ENCODE peak calls at places on chromosomes 6 and 20, in six cellular contexts. L is cardiac muscle cell, E is mesothelial cell of epicardium, I is tibial nerve, K is GM10248, G is endothelial cell of umbilical vein. J is an unnamed sample.

GRCh38 chr6:84645000-84645399 is 119.4 kb downstream of the TBX18 start:
- DNase-seq in L (peak; percentile 48), E (no peak), I (no peak), K (no peak), G (peak; percentile 87), J (no peak)

GRCh38 chr20:24392612-24393011 is 76.8 kb upstream of the SYNDIG1 start:
- DNase-seq in L (no peak), E (no peak), I (no peak), K (no peak), G (no peak), J (no peak)

GRCh38 chr20:53655909-53656652 is 62.4 kb upstream of the ZNF217 start:
- DNase-seq in L (peak; percentile 33), E (no peak), I (no peak), K (peak; percentile 18), G (no peak), J (no peak)

GRCh38 chr20:3392756-3393155 is 14.7 kb downstream of the DNAAF9 start:
- DNase-seq in L (no peak), E (no peak), I (no peak), K (no peak), G (no peak), J (no peak)

GRCh38 chr20:25470045-25470444 is 62.6 kb downstream of the GINS1 start:
- DNase-seq in L (peak; percentile 43), E (no peak), I (no peak), K (peak; percentile 73), G (peak; percentile 36), J (no peak)

GRCh38 chr6:134288538-134289203 is 29.2 kb downstream of the SGK1 start:
- DNase-seq in L (peak; percentile 87), E (no peak), I (peak; percentile 45), K (peak; percentile 46), G (peak; percentile 74), J (no peak)

GRCh38 chr20:20205862-20206236 is 153.5 kb downstream of the CFAP61 start:
- DNase-seq in L (no peak), E (no peak), I (no peak), K (no peak), G (no peak), J (no peak)

GRCh38 chr20:19335341-19335740 is 122.9 kb downstream of the SLC24A3 start:
- DNase-seq in L (no peak), E (no peak), I (no peak), K (no peak), G (no peak), J (no peak)

GRCh38 chr6:132648828-132649227 is 10.2 kb downstream of the TAAR1 start:
- DNase-seq in L (no peak), E (no peak), I (no peak), K (no peak), G (peak; percentile 15), J (no peak)

GRCh38 chr20:48623176-48623905 is 204.5 kb downstream of the PREX1 start:
- DNase-seq in L (no peak), E (no peak), I (no peak), K (no peak), G (no peak), J (no peak)

GRCh38 chr6:27720607-27721580 is 191.3 kb downstream of the OR2B2 start:
- DNase-seq in L (peak; percentile 47), E (no peak), I (no peak), K (peak; percentile 27), G (peak; percentile 29), J (no peak)

GRCh38 chr6:63926950-63927349 is 291.3 kb downstream of the PHF3 start:
- DNase-seq in L (no peak), E (no peak), I (no peak), K (no peak), G (no peak), J (no peak)

GRCh38 chr20:32510601-32511357 is 74.4 kb downstream of the NOL4L start:
- DNase-seq in L (no peak), E (no peak), I (no peak), K (peak; percentile 51), G (no peak), J (peak; percentile 38)
- TF ChIP-seq CTCF in L (no peak), E (no peak), I (no peak), K (no peak), G (no peak), J (no peak)

DNA sequence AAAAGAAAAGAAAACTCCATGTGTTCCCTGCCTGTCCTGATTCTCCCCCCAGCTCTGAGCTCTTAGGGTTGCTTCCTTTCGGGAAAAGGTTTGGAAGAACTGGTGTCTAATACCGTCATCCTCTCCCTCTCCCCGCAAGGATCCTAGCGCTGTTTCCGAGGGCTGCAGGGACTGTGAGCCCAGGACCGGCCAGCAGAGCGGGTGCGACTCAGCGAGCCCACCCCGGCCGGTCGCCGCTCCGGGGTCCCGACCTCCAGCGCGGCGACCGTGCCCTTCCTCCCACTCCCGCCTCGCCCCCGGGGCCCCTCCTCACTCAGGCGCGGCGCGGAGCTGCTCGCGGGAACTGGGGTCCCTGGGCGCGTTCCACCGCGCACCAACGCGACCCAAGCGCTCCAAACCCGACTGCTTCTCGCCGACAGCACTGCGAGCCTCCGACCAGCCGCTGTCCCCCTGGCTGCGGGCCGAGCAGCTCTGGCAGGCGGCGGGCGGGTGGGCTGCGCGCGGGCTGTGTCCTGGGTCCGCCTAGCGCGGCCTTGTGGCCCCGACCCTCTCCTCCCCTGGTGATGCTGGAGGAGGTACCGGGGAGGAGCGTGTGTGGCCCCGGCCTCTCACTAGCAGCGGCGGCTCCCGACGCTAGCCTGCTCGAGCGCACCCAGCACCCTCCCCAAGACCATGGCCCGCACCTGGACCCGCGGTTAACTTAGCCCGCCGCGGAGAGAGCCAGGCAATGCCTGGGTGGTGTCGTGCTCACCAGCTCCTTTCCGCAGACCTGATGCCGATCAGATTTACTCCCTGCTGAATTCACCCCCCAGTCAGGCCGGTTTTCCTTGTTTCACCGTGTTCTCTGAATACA is at the start of gene PLA2G7:
- DNase-seq in L (peak; percentile 8), E (peak; percentile 25), I (no peak), K (no peak), G (no peak), J (peak; percentile 35)
- TF ChIP-seq CTCF in L (peak; percentile 3), E (no peak), I (no peak), K (no peak), G (no peak), J (peak; percentile 25)

DNA sequence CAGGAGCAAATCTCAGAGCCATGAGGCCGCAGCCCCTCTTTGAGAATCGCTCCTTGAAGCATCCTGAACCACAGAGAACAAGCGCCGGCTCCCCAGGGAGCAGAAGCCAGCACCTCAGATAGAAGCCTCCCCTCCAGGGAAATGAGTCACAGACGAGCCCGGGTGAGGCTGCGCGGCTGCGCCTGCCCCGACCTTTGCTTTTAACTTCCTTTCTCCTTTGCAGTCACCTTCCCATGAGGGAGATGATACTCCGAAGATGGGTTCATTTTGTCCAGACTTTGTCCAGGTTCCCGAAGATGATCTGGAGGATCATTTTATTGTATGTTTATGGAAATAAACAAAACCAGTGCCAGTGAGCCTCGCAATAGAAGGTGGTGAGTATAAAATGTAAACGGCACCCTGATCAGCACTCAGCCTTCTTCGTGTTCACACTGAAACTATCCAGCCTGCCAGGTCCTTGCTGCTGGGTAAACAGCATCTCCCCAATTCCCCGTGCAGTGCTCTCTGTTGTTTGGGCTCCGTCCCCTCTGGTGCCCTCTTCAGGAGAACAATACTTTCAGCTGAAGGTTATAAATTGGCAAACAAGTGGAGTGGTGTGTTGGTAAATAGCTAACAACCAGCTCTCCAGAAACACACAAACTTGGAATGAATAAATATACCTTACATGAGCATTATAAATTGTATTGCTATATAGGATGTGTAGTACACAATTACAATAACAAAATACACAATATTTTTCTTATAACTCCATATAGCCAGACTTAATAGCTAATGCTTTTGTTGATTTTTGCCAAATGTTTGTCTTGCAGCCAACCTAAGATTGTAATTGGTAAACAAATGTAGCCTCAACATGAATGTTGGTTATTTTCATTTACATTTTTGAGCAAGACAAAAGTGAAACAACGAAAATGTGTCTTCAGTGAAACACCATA is 41.4 kb upstream of the TMEM181 start:
- DNase-seq in L (peak; percentile 89), E (no peak), I (peak; percentile 23), K (peak; percentile 77), G (peak; percentile 71), J (no peak)
- TF ChIP-seq CTCF in L (peak; percentile 72), E (no peak), I (peak; percentile 29), K (peak; percentile 55), G (peak; percentile 54), J (peak; percentile 52)

GRCh38 chr20:57450931-57451330 is 59.7 kb downstream of the RBM38 start:
- DNase-seq in L (no peak), E (no peak), I (no peak), K (peak; percentile 48), G (no peak), J (no peak)

GRCh38 chr20:57448764-57449354 is 57.7 kb downstream of the RBM38 start:
- DNase-seq in L (no peak), E (no peak), I (no peak), K (no peak), G (no peak), J (no peak)

GRCh38 chr20:57451356-57451755 is 60.2 kb downstream of the RBM38 start:
- DNase-seq in L (no peak), E (no peak), I (no peak), K (no peak), G (no peak), J (no peak)

GRCh38 chr20:57450419-57450818 is 59.2 kb downstream of the RBM38 start:
- DNase-seq in L (peak; percentile 73), E (no peak), I (peak; percentile 25), K (peak; percentile 78), G (no peak), J (no peak)

DNA sequence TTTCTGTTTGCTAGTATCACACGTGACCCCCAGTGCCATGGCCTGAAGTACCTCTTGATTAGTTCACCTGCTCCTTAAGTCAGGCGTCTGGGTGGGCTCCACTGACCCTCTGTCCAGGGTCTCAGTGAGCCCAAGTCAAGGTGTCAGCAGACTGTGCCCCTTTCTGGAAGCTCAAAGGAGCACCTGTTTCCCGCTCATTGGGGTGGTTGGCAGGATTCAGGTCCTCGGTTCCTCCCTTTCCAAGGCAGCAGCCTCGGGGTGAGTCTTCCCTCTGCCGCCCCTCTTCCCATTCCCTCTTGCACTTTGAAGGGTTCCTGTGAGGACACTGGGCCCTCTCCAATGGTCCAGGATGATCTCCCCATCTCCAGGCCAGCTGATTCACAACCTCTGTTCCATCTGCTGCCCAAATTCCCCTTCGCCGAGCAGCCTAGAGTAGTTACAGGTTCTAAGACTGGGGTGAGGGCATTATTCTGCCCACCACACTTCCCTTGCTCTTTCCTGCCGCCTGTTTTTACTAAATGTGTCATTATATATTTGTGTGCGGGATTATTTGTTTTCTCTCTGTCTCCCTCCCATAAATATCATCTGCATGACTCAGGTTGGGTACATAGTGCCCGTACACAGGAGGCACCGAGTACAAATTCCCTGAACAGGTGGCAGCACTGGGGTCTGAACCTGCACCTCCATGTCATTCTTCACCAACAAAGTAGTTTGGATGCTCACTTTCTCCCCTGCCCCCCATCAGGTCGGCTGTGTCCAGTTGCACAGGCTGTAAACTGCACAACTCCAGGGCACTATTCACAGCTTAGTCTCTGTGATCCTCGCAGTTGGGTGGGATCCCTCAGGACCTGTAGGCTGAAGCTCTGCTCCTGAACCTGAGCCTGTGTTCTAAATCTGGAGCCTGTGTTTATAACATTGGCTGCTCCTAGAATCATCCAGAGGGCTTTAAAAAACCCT is 58.5 kb downstream of the RBM38 start:
- DNase-seq in L (no peak), E (no peak), I (no peak), K (no peak), G (no peak), J (no peak)
- TF ChIP-seq CTCF in L (no peak), E (no peak), I (no peak), K (no peak), G (no peak), J (no peak)